ENCODE peak calls at places on chromosomes 16 and 17, in eight cellular contexts. K, S, X, Q, F, Y, B and E are unnamed samples.
A peak's percentile ranks its signal among the peaks of the same experiment; 100 is the strongest.

GRCh38 chr17:3527896-3528603 is 29.6 kb downstream of the TRPV3 start:
- DNase-seq in Q (no peak), F (no peak), X (no peak), Y (no peak), K (no peak), B (peak; percentile 44), S (no peak), E (no peak)

GRCh38 chr16:6125483-6126259 is 1028.1 kb upstream of the EEF2KMT start:
- DNase-seq in F (no peak), X (no peak), Y (no peak), Q (no peak), B (no peak), S (no peak), K (no peak), E (no peak)

GRCh38 chr16:19291459-19291858 is 5.9 kb downstream of the CLEC19A start:
- DNase-seq in Q (no peak), S (no peak), X (no peak), K (no peak), F (no peak), Y (no peak), B (no peak), E (no peak)

GRCh38 chr17:41917957-41918391 is 777 bp downstream of the ACLY start:
- DNase-seq in S (peak; percentile 64), Y (no peak), Q (peak; percentile 60), B (peak; percentile 85), K (peak; percentile 44), F (no peak), X (no peak), E (peak; percentile 14)

GRCh38 chr17:59725691-59726090 is 18.2 kb downstream of the VMP1 start:
- DNase-seq in X (no peak), K (no peak), Q (no peak), F (no peak), B (no peak), Y (no peak), S (no peak), E (peak; percentile 14)

GRCh38 chr16:81701296-81701970 is 77.7 kb upstream of the PLCG2 start:
- DNase-seq in Y (no peak), S (no peak), K (no peak), B (no peak), F (no peak), X (no peak), Q (no peak), E (no peak)

GRCh38 chr17:66275651-66276050 is 26.8 kb upstream of the PRKCA start:
- DNase-seq in B (no peak), S (peak; percentile 42), F (no peak), X (no peak), K (peak; percentile 67), Q (no peak), Y (peak; percentile 97), E (no peak)

GRCh38 chr16:69937465-69937951 is 13.6 kb upstream of the CLEC18A start:
- DNase-seq in Y (no peak), B (no peak), Q (no peak), X (no peak), K (no peak), S (no peak), F (no peak), E (no peak)

GRCh38 chr17:79272666-79273219 is 198.1 kb downstream of the ENGASE start:
- DNase-seq in F (no peak), Q (no peak), B (no peak), Y (peak; percentile 31), S (no peak), X (no peak), K (no peak), E (no peak)

GRCh38 chr16:67804853-67805542 is 1.4 kb downstream of the RANBP10 start:
- DNase-seq in S (no peak), B (no peak), Q (no peak), K (no peak), Y (no peak), X (no peak), F (no peak), E (no peak)

GRCh38 chr16:88969361-88969831 is 7.6 kb downstream of the CBFA2T3 start:
- DNase-seq in B (no peak), S (no peak), F (no peak), Q (no peak), X (no peak), K (no peak), Y (no peak), E (no peak)

GRCh38 chr16:3881499-3881995 is 1.0 kb upstream of the CREBBP start:
- DNase-seq in K (no peak), X (no peak), Q (no peak), Y (no peak), B (no peak), F (no peak), S (no peak), E (no peak)

GRCh38 chr16:89202422-89203215 is 2.3 kb upstream of the SLC22A31 start:
- DNase-seq in Q (no peak), Y (no peak), K (no peak), X (no peak), B (no peak), F (no peak), S (no peak), E (no peak)

GRCh38 chr17:81025065-81025751 is 9.7 kb upstream of the BAIAP2 start:
- DNase-seq in X (no peak), Y (no peak), B (peak; percentile 72), K (no peak), F (no peak), Q (no peak), S (no peak), E (no peak)

GRCh38 chr16:85206472-85207356 is 94.4 kb upstream of the CIBAR2 start:
- DNase-seq in K (peak; percentile 38), F (no peak), X (no peak), S (peak; percentile 45), Y (no peak), B (peak; percentile 95), Q (no peak), E (no peak)

GRCh38 chr17:57517519-57518342 is 227.4 kb downstream of the CCDC182 start:
- DNase-seq in K (no peak), S (no peak), B (no peak), Y (no peak), Q (no peak), F (no peak), X (no peak), E (no peak)

GRCh38 chr17:78559749-78560368 is 17.3 kb downstream of the DNAH17 start:
- DNase-seq in Q (no peak), F (peak; percentile 10), X (no peak), B (no peak), Y (peak; percentile 57), S (no peak), K (no peak), E (peak; percentile 16)

GRCh38 chr16:79154081-79154480 is 446.5 kb downstream of the MAF start:
- DNase-seq in Q (no peak), X (no peak), B (no peak), Y (no peak), K (no peak), S (no peak), F (no peak), E (no peak)

DNA sequence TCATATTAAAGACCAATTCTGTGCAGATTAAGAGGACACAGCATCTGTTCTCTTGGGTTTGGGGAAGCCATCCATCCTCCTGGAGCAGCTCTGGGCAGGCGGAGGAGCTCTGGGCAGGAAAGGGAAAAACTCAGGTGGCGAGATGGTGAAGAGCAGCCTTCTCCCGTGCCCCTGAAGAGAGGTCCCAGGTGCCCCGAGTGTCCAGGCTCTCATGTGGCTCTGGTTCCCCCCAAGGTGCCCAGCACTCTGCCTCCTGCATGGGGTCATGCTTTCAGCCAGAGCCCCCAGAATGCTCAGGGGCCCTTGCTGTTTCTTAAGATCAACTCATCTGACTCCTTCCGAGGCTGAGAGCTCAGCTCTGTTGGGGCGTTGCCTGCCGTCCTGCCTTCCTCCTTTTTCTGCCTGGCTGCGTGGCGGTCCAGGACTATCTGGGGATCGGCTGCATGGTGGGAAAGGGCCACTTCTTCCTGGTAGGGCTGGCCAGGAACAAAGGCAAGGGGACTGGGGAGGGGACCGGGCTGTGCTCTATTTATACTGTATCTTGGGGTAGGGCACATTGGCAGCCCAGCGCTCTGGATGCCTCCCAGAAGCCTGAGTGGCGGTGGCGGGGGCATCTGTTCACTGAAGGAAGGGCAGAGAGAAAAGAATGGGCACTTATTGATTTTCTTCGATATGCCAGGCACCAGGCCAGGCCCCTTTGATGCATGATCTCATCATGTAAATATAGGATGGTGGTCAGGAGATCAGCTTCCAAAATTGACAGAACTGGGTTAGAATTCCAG is 103.2 kb upstream of the SDK2 start:
- DNase-seq in Y (no peak), S (peak; percentile 58), X (no peak), Q (no peak), F (no peak), B (no peak), K (no peak), E (no peak)
- TF ChIP-seq POLR2AphosphoS5 in Y (no peak), S (peak; percentile 5), X (no peak), Q (no peak), F (no peak), B (no peak), K (no peak), E (no peak)

DNA sequence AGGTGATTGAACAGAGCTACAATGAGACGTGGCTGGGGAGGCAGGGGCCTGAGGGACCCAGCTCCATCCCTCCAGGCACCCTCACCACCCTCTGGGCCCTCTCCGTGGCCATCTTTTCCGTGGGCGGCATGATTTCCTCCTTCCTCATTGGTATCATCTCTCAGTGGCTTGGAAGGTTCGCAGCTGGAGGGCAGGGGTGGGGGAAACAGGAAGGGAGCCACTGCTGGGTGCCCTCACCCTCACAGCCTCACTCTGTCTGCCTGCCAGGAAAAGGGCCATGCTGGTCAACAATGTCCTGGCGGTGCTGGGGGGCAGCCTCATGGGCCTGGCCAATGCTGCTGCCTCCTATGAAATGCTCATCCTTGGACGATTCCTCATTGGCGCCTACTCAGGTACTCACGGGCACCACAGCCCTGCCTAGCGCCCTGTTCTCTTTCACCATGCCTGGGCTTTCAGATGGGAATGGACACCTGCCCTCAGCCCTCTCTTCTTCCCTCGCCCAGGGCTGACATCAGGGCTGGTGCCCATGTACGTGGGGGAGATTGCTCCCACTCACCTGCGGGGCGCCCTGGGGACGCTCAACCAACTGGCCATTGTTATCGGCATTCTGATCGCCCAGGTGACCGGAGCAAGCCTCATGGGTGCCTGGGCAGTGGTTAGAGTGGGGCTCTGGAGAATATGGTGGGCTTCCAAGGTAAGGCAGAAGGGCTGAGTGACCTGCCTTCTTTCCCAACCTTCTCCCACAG is 2.1 kb downstream of the SLC2A4 start:
- DNase-seq in Y (no peak), X (no peak), B (no peak), Q (no peak), K (no peak), S (no peak), F (no peak), E (no peak)
- H3K27me3 ChIP-seq in Y (no peaks in the 10 kb centered on the region), X (no peaks in the 10 kb centered on the region), B (no peaks in the 10 kb centered on the region), Q (no peaks in the 10 kb centered on the region), K (no peaks in the 10 kb centered on the region), S (no peaks in the 10 kb centered on the region), F (peaks cover 4% of the 10 kb centered on the region), E (no peaks in the 10 kb centered on the region)

DNA sequence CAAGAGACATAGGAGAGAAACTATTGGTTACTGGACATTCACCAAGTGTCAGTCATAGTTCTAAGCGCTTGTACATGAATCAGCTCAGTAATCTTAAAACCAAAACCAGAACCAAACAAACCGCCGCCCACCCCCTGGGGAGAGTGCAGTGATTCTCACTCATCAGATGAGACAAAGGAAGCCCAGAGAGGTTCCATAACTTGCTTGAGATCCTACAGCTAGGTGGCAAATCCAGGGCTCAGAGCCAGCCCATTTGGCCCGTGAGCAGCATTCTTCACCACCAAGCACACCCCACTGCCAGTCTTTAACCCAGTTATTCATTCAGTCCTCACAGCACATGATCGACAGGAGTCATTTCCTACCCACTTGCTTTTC is 37.2 kb upstream of the RGS9 start:
- DNase-seq in X (peak; percentile 84), Q (no peak), S (peak; percentile 45), F (no peak), Y (peak; percentile 80), K (no peak), B (peak; percentile 73), E (no peak)
- TF ChIP-seq POLR2AphosphoS5 in X (peak; percentile 56), Q (no peak), S (peak; percentile 2), F (no peak), Y (peak; percentile 31), K (no peak), B (no peak), E (no peak)

GRCh38 chr17:73642659-73643011 is 1.6 kb downstream of the SDK2 start:
- DNase-seq in Y (no peak), K (no peak), S (no peak), X (no peak), B (no peak), F (no peak), Q (no peak), E (no peak)
- H3K27me3 ChIP-seq in Y (peaks cover 12% of the 10 kb centered on the region), K (no peaks in the 10 kb centered on the region), S (peaks cover 5% of the 10 kb centered on the region), X (peaks cover 16% of the 10 kb centered on the region), B (peaks cover 79% of the 10 kb centered on the region), F (peaks cover 25% of the 10 kb centered on the region), Q (no peaks in the 10 kb centered on the region), E (peaks cover 19% of the 10 kb centered on the region)